ENCODE peak calls at places on chromosomes 13 and 19, in seven cellular contexts. Y, F, O, S, N, J and B are unnamed samples.

GRCh38 chr19:46944918-46945628 is 74.6 kb upstream of the NPAS1 start:
- DNase-seq in Y (peak), F (peak), O (peak), S (peak), N (no peak), J (peak), B (peak)

GRCh38 chr19:4064551-4065260 is 2.0 kb downstream of the ZBTB7A start:
- DNase-seq in Y (peak), F (peak), O (peak), S (no peak), N (no peak), J (peak), B (no peak)

GRCh38 chr19:1923319-1923718 is 17.7 kb upstream of the CSNK1G2 start:
- DNase-seq in Y (no peak), F (no peak), O (peak), S (no peak), N (no peak), J (no peak), B (no peak)

GRCh38 chr13:106367361-106367781 is 168.1 kb downstream of the EFNB2 start:
- DNase-seq in Y (no peak), F (no peak), O (no peak), S (no peak), N (no peak), J (no peak), B (no peak)

GRCh38 chr13:57631607-57632275 is at the start of gene PCDH17:
- DNase-seq in Y (peak), F (no peak), O (peak), S (no peak), N (no peak), J (peak), B (peak)

GRCh38 chr19:44748426-44749254 is at the start of gene BCL3:
- DNase-seq in Y (peak), F (peak), O (peak), S (no peak), N (no peak), J (peak), B (peak)

GRCh38 chr19:54162241-54162805 is 2.8 kb upstream of the LENG1 start:
- DNase-seq in Y (peak), F (peak), O (peak), S (peak), N (no peak), J (peak), B (peak)

GRCh38 chr13:46184277-46184699 is 2.3 kb upstream of the LCP1 start:
- DNase-seq in Y (peak), F (peak), O (peak), S (no peak), N (no peak), J (no peak), B (no peak)

GRCh38 chr13:21675095-21676007 is 4.5 kb downstream of the FGF9 start:
- DNase-seq in Y (peak), F (no peak), O (peak), S (no peak), N (no peak), J (no peak), B (no peak)

GRCh38 chr13:75442736-75443234 is 39.2 kb downstream of the TBC1D4 start:
- DNase-seq in Y (no peak), F (no peak), O (no peak), S (peak), N (no peak), J (no peak), B (peak)

GRCh38 chr13:85631801-85632200 is 167.4 kb downstream of the SLITRK6 start:
- DNase-seq in Y (no peak), F (no peak), O (no peak), S (peak), N (no peak), J (no peak), B (no peak)

GRCh38 chr13:75365724-75366173 is 116.2 kb downstream of the TBC1D4 start:
- DNase-seq in Y (no peak), F (no peak), O (no peak), S (peak), N (no peak), J (no peak), B (peak)

GRCh38 chr13:29689548-29689947 is 94.1 kb upstream of the SLC7A1 start:
- DNase-seq in Y (no peak), F (no peak), O (no peak), S (no peak), N (no peak), J (no peak), B (no peak)

GRCh38 chr13:91313103-91313502 is 34.4 kb upstream of the MIR17HG start:
- DNase-seq in Y (no peak), F (no peak), O (no peak), S (peak), N (no peak), J (no peak), B (peak)

GRCh38 chr13:72696590-72696989 is 30.8 kb downstream of the MZT1 start:
- DNase-seq in Y (no peak), F (no peak), O (no peak), S (peak), N (no peak), J (no peak), B (peak)

GRCh38 chr13:113144255-113144629 is 14.2 kb upstream of the PROZ start:
- DNase-seq in Y (no peak), F (no peak), O (no peak), S (no peak), N (no peak), J (no peak), B (no peak)

GRCh38 chr19:9839415-9839814 is 4.3 kb downstream of the PIN1 start:
- DNase-seq in Y (no peak), F (no peak), O (peak), S (peak), N (no peak), J (no peak), B (no peak)

GRCh38 chr13:21328201-21328600 is 130.9 kb downstream of the ZDHHC20 start:
- DNase-seq in Y (no peak), F (no peak), O (no peak), S (no peak), N (no peak), J (no peak), B (no peak)

GRCh38 chr13:42803563-42804212 is 22.3 kb downstream of the FAM216B start:
- DNase-seq in Y (no peak), F (no peak), O (no peak), S (peak), N (no peak), J (no peak), B (peak)

GRCh38 chr19:57664269-57665127 is 4.2 kb upstream of the ZSCAN4 start:
- DNase-seq in Y (peak), F (no peak), O (peak), S (peak), N (no peak), J (peak), B (peak)

GRCh38 chr19:3034194-3034844 is 5.2 kb upstream of the TLE2 start:
- DNase-seq in Y (no peak), F (no peak), O (no peak), S (peak), N (no peak), J (no peak), B (peak)

GRCh38 chr13:59305896-59306295 is 857.8 kb downstream of the DIAPH3 start:
- DNase-seq in Y (no peak), F (no peak), O (no peak), S (no peak), N (no peak), J (no peak), B (no peak)

GRCh38 chr13:37540228-37540627 is 58.3 kb downstream of the POSTN start:
- DNase-seq in Y (no peak), F (no peak), O (no peak), S (peak), N (no peak), J (no peak), B (peak)

GRCh38 chr19:35901055-35901644 is 810 bp upstream of the NFKBID start:
- DNase-seq in Y (no peak), F (no peak), O (no peak), S (peak), N (peak), J (no peak), B (peak)

GRCh38 chr19:42251572-42251990 is 3.3 kb downstream of the ERF start:
- DNase-seq in Y (no peak), F (no peak), O (no peak), S (no peak), N (no peak), J (no peak), B (no peak)

GRCh38 chr13:90445179-90445578 is 902.3 kb upstream of the MIR17HG start:
- DNase-seq in Y (no peak), F (no peak), O (peak), S (peak), N (peak), J (no peak), B (peak)

GRCh38 chr19:37329686-37330085 is 41.2 kb upstream of the ZNF527 start:
- DNase-seq in Y (no peak), F (no peak), O (no peak), S (no peak), N (no peak), J (no peak), B (no peak)
- TF ChIP-seq CTCF in Y (no peak), F (no peak), O (no peak), S (peak), N (no peak), J (no peak), B (peak)

GRCh38 chr13:25018729-25019115 is 77.2 kb upstream of the PABPC3 start:
- DNase-seq in Y (no peak), F (no peak), O (no peak), S (no peak), N (no peak), J (no peak), B (no peak)
- H3K4me3 ChIP-seq in Y (peak), F (no peak), O (no peak), S (no peak), N (no peak), J (no peak), B (no peak)

GRCh38 chr13:47964863-47965262 is 36.2 kb downstream of the SUCLA2 start:
- DNase-seq in Y (no peak), F (no peak), O (no peak), S (no peak), N (no peak), J (no peak), B (no peak)
- TF ChIP-seq CTCF in Y (no peak), F (no peak), O (no peak), S (no peak), N (no peak), J (no peak), B (no peak)

GRCh38 chr19:17765069-17765618 is 13.9 kb downstream of the FCHO1 start:
- DNase-seq in Y (peak), F (peak), O (peak), S (no peak), N (no peak), J (peak), B (no peak)

GRCh38 chr19:17762505-17763229 is 11.4 kb downstream of the FCHO1 start:
- DNase-seq in Y (no peak), F (no peak), O (peak), S (peak), N (no peak), J (no peak), B (peak)

GRCh38 chr19:17767559-17767958 is 16.3 kb downstream of the FCHO1 start:
- DNase-seq in Y (no peak), F (no peak), O (no peak), S (no peak), N (no peak), J (no peak), B (no peak)

GRCh38 chr19:17764348-17764747 is 13.1 kb downstream of the FCHO1 start:
- DNase-seq in Y (no peak), F (no peak), O (no peak), S (no peak), N (no peak), J (no peak), B (no peak)

GRCh38 chr19:17766543-17767131 is 15.4 kb downstream of the FCHO1 start:
- DNase-seq in Y (peak), F (peak), O (peak), S (peak), N (no peak), J (peak), B (peak)
- H3K4me3 ChIP-seq in Y (no peak), F (no peak), O (no peak), S (no peak), N (peak), J (no peak), B (peak)

GRCh38 chr19:33304760-33305647 is 2.7 kb upstream of the CEBPA start:
- DNase-seq in Y (no peak), F (peak), O (no peak), S (no peak), N (no peak), J (peak), B (no peak)
- TF ChIP-seq CTCF in Y (no peak), F (no peak), O (no peak), S (no peak), N (no peak), J (no peak), B (no peak)

GRCh38 chr19:14366529-14366928 is 14.7 kb upstream of the ADGRE5 start:
- DNase-seq in Y (peak), F (peak), O (peak), S (peak), N (peak), J (peak), B (peak)
- H3K4me3 ChIP-seq in Y (no peak), F (no peak), O (no peak), S (no peak), N (no peak), J (no peak), B (no peak)

DNA sequence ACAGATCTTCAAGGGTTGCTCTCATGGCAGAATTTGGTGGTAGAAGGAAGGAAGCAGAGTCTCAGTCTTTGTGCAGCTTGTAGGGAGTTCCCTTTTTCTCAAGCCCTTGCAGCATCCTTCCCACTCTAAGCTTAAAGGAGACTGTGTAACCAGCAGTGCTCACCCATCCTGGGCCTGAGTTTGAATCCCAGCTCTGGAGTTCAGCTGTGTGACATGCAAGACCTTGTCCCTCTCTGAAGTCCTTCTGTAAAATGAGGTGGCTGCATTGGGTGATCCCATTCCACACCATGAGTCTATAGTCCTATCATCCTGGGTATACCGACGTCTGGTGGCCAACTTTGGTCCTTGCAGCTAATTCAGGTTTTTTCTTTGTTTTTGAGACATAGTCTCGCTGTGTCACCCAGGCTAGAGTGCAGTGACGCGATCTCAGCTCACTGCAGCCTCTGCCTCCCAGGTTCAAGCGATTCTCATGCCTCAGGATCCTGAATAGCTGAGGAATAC is 9.8 kb downstream of the SIGLEC10 start:
- DNase-seq in Y (no peak), F (no peak), O (no peak), S (peak), N (no peak), J (no peak), B (peak)
- TF ChIP-seq CTCF in Y (peak), F (no peak), O (peak), S (peak), N (peak), J (peak), B (peak)

DNA sequence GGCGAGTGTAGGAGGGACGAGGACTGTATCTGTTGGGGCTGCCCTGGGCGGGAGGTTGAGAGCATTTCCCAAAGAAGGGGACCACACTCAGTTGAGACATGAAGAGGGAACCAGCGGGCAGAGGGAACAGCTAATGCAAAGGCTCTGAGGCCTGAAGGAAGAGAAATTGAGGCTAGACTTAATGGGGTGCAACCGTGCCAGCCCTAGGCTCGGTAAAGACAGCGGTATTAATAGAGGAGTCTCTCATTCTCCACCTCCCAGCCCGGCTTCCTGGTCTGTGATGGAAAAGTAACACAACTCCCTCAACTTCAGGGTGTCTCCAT is 1.2 kb downstream of the MPV17L2 start:
- DNase-seq in Y (no peak), F (no peak), O (no peak), S (no peak), N (no peak), J (no peak), B (no peak)
- H3K4me3 ChIP-seq in Y (peak), F (no peak), O (no peak), S (peak), N (peak), J (no peak), B (peak)

GRCh38 chr19:45753548-45753947 is 15.5 kb downstream of the SIX5 start:
- DNase-seq in Y (no peak), F (no peak), O (no peak), S (no peak), N (no peak), J (no peak), B (no peak)
- TF ChIP-seq CTCF in Y (no peak), F (no peak), O (no peak), S (peak), N (no peak), J (no peak), B (peak)